ENCODE peak calls at places on chromosomes 5 and 9, in six cellular contexts. L, Y, K, E, Z and T are unnamed samples.

GRCh38 chr5:74552101-74552500 is 88.4 kb downstream of the ENC1 start:
- DNase-seq in Z (no peak), K (no peak), Y (no peak), L (no peak), E (no peak), T (no peak)

GRCh38 chr5:111553889-111554288 is 41.6 kb upstream of the STARD4 start:
- DNase-seq in E (no peak), Y (no peak), K (no peak), L (no peak), Z (no peak), T (no peak)

GRCh38 chr5:176611435-176611834 is 1.5 kb upstream of the GPRIN1 start:
- DNase-seq in Z (peak), L (peak), E (peak), Y (peak), K (peak), T (peak)

GRCh38 chr9:118230319-118230718 is 526.1 kb downstream of the TLR4 start:
- DNase-seq in Y (no peak), E (no peak), L (no peak), Z (no peak), K (no peak), T (no peak)

GRCh38 chr9:38243993-38244392 is 148.5 kb upstream of the ALDH1B1 start:
- DNase-seq in Y (no peak), K (no peak), L (no peak), E (no peak), Z (peak), T (no peak)

GRCh38 chr9:105355810-105356209 is 92.0 kb upstream of the FSD1L start:
- DNase-seq in E (no peak), Z (no peak), Y (peak), L (no peak), K (peak), T (no peak)

GRCh38 chr5:35285011-35285410 is 54.7 kb upstream of the PRLR start:
- DNase-seq in K (no peak), Z (no peak), Y (no peak), E (peak), L (no peak), T (no peak)

GRCh38 chr9:136140046-136140445 is 21.4 kb upstream of the TMEM250 start:
- DNase-seq in K (no peak), L (no peak), E (no peak), Y (no peak), Z (no peak), T (no peak)

GRCh38 chr9:129197978-129198736 is 20.1 kb upstream of the IER5L start:
- DNase-seq in Y (peak), L (no peak), E (no peak), K (no peak), Z (no peak), T (peak)

GRCh38 chr9:125513634-125514413 is 193.2 kb downstream of the MAPKAP1 start:
- DNase-seq in Z (no peak), E (peak), Y (peak), L (peak), K (peak), T (no peak)

GRCh38 chr5:80254767-80255424 is 952 bp downstream of the SERINC5 start:
- DNase-seq in Z (no peak), L (no peak), E (peak), Y (peak), K (peak), T (no peak)

GRCh38 chr5:131634666-131634995 is 398 bp downstream of the RAPGEF6 start:
- DNase-seq in E (peak), K (peak), Y (peak), Z (peak), L (peak), T (peak)

GRCh38 chr5:65672787-65673186 is 48.0 kb downstream of the SHLD3 start:
- DNase-seq in K (no peak), E (peak), Y (peak), L (no peak), Z (no peak), T (no peak)

GRCh38 chr5:5685737-5686136 is 263.3 kb downstream of the ICE1 start:
- DNase-seq in K (no peak), L (no peak), Z (no peak), E (no peak), Y (no peak), T (no peak)
- TF ChIP-seq CTCF in K (no peak), L (no peak), Z (no peak), E (no peak), Y (no peak), T (no peak)

GRCh38 chr9:130938652-130939404 is at the start of gene FIBCD1:
- DNase-seq in E (peak), L (peak), Z (peak), K (no peak), Y (peak), T (peak)
- TF ChIP-seq EZH2 in E (no peak), L (no peak), Z (peak), K (peak), Y (no peak), T (no peak)

DNA sequence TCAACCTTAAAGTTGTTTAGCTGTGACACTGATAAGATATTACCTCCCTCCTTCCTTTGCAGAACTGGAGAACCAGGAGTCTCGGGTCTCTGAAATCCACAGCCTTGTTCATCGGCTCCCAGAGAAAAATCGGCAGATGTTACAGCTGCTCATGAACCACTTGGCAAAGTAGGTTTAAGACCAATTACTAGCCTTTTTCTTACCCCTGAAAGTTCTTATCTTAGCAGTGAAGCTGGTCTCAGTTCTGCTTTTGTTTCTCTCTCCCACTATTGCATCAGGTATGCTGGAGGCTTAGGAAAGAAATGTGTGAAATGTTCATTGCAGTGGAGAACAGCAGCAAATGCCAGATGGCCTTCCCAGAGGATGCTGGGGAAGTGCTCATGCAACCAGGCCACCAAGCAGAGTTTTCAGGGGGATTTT is 287.4 kb downstream of the ARHGAP26 start:
- DNase-seq in E (no peak), Y (peak), K (peak), Z (no peak), L (no peak), T (no peak)
- H3K27ac ChIP-seq in E (no peak), Y (no peak), K (peak), Z (no peak), L (no peak), T (no peak)

GRCh38 chr5:103258957-103259704 is 568 bp downstream of the MACIR start:
- DNase-seq in Z (peak), L (peak), Y (peak), E (peak), K (peak), T (peak)

GRCh38 chr5:103260951-103261350 is 2.4 kb downstream of the MACIR start:
- DNase-seq in Y (no peak), Z (no peak), K (peak), L (no peak), E (no peak), T (no peak)

GRCh38 chr5:103256178-103256577 is 2.4 kb upstream of the MACIR start:
- DNase-seq in Y (no peak), E (peak), L (peak), K (no peak), Z (no peak), T (no peak)

GRCh38 chr5:103259705-103260355 is 1.3 kb downstream of the MACIR start:
- DNase-seq in L (peak), E (peak), Y (peak), Z (peak), K (peak), T (peak)

DNA sequence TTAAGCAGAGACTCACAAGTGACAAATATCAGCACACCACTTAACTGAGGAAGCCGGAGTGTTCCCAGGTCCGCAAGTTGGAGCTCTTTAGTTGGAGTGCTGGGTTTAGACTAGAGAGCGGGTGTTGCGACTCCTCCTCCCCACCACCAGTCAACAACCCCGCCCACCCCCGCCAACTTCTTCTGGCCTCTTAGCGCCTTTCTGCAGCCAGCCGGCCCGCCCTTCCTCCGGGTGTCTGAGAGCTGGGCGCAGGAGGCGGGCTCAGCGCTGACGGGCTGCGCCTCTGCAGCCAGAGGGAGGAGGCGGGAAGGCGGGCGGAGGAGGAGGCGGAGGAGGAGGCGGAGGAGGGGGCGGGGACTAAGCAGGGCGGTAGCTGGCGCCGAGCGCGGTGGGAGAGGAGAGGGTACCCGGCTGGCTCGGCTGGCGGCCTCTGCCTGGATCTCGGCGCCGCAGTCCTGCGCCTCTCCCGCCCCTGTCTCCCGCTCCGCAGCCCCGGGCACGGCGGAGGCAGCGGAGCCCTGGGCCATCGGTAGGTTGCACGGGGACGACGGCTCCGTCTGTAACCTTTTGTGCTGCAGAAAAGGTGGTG is at the start of gene MACIR:
- DNase-seq in Z (peak), E (peak), L (peak), Y (peak), K (peak), T (peak)
- TF ChIP-seq CTCF in Z (no peak), E (peak), L (peak), Y (no peak), K (no peak), T (peak)

GRCh38 chr9:122220673-122221222 is 8.0 kb downstream of the LHX6 start:
- DNase-seq in E (no peak), Y (no peak), L (peak), Z (no peak), K (no peak), T (no peak)

GRCh38 chr9:122218070-122218884 is 10.5 kb downstream of the LHX6 start:
- DNase-seq in L (no peak), E (peak), K (no peak), Z (no peak), Y (no peak), T (no peak)

GRCh38 chr9:122218885-122219855 is 9.6 kb downstream of the LHX6 start:
- DNase-seq in L (peak), Z (peak), Y (peak), K (no peak), E (no peak), T (no peak)

GRCh38 chr9:122221223-122221811 is 7.4 kb downstream of the LHX6 start:
- DNase-seq in Y (no peak), L (peak), E (no peak), Z (peak), K (no peak), T (no peak)

GRCh38 chr9:122219856-122220672 is 8.7 kb downstream of the LHX6 start:
- DNase-seq in K (no peak), Z (peak), E (no peak), Y (peak), L (peak), T (no peak)
- TF ChIP-seq EZH2 in K (no peak), Z (peak), E (no peak), Y (peak), L (peak), T (peak)

DNA sequence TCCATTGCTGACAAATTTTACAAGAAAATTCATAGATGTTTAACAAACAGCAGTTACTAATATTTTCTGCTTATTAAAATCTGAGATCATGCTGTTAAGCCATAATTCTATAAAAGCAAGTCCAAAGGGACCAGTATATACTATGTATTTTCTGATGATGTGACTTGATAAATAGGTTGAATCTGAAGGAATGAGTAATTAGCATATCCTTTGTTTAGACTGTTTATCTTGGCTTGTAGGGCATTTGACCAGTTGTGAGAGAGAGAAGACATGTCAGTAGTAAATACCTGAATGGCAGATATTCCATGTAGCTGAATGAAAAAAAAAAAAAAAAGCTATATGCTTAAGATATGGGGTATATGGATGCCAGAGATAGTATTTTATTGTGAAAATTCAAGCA is 14.6 kb downstream of the CPEB4 start:
- DNase-seq in L (no peak), E (peak), Y (no peak), K (peak), Z (no peak), T (no peak)
- H3K27ac ChIP-seq in L (no peak), E (peak), Y (no peak), K (peak), Z (no peak), T (no peak)

GRCh38 chr9:131090025-131090787 is 6.1 kb upstream of the AIF1L start:
- DNase-seq in E (no peak), K (no peak), Z (no peak), L (no peak), Y (no peak), T (no peak)

GRCh38 chr9:131092548-131093440 is 3.5 kb upstream of the AIF1L start:
- DNase-seq in E (no peak), L (no peak), Z (no peak), K (no peak), Y (no peak), T (no peak)

GRCh38 chr9:131092030-131092429 is 4.3 kb upstream of the AIF1L start:
- DNase-seq in L (no peak), E (no peak), Z (no peak), K (no peak), Y (no peak), T (no peak)

GRCh38 chr9:131094015-131094414 is 2.3 kb upstream of the AIF1L start:
- DNase-seq in E (no peak), Y (no peak), K (no peak), Z (no peak), L (no peak), T (no peak)

DNA sequence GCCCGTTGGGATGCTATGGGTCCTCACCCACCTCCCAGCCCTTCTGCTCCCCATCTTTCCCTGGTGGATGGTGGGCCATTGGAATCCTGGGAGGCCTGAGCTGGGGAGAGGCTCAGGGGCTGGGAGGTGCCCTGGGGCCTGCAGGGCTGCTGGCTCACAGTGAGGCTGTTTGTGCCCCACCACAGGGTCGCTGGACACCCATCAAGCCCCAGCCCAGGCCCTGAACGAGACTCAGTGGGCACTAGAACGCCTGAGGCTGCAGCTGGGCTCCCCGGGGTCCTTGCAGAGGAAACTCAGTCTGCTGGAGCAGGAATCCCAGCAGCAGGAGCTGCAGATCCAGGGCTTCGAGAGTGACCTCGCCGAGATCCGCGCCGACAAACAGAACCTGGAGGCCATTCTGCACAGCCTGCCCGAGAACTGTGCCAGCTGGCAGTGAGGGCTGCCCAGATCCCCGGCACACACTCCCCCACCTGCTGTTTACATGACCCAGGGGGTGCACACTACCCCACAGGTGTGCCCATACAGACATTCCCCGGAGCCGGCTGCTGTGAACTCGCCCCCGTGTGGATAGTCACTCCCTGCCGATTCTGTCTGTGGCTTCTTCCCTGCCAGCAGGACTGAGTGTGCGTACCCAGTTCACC is 4.9 kb upstream of the AIF1L start:
- DNase-seq in E (no peak), L (no peak), K (no peak), Z (no peak), Y (no peak), T (no peak)
- TF ChIP-seq CTCF in E (no peak), L (no peak), K (no peak), Z (no peak), Y (no peak), T (no peak)

GRCh38 chr9:133521122-133522072 is 3.4 kb downstream of the MYMK start:
- DNase-seq in E (no peak), Z (no peak), K (no peak), L (no peak), Y (no peak), T (no peak)
- TF ChIP-seq EZH2 in E (no peak), Z (no peak), K (no peak), L (no peak), Y (no peak), T (no peak)